ENCODE peak calls at places on chromosomes 4 and X, in nine cellular contexts. G, B, K, Z, Q, Y, P, L and A are unnamed samples.

GRCh38 chrX:120562569-120562926 is 1.8 kb upstream of the CUL4B start:
- DNase-seq in G (no peak), B (no peak), K (no peak), Z (no peak), Q (no peak), Y (no peak), P (no peak), L (no peak), A (no peak)

GRCh38 chr4:80989921-80990544 is 40.5 kb upstream of the BMP3 start:
- DNase-seq in G (no peak), B (peak; percentile 51), K (peak; percentile 20), Z (no peak), Q (peak; percentile 13), Y (no peak), P (peak; percentile 72), L (peak; percentile 40), A (peak; percentile 33)

GRCh38 chr4:168634276-168634802 is 137.5 kb downstream of the PALLD start:
- DNase-seq in G (no peak), B (peak; percentile 99), K (no peak), Z (no peak), Q (no peak), Y (no peak), P (peak; percentile 95), L (peak; percentile 82), A (no peak)

GRCh38 chr4:82524570-82525152 is 37.1 kb downstream of the TMEM150C start:
- DNase-seq in G (no peak), B (no peak), K (no peak), Z (no peak), Q (no peak), Y (no peak), P (peak; percentile 23), L (no peak), A (no peak)

GRCh38 chrX:48802089-48802812 is 384 bp downstream of the HDAC6 start:
- DNase-seq in G (peak; percentile 52), B (peak; percentile 78), K (peak; percentile 61), Z (peak; percentile 92), Q (peak; percentile 46), Y (peak; percentile 14), P (peak; percentile 83), L (peak; percentile 65), A (peak; percentile 89)

GRCh38 chrX:129779086-129779672 is 570 bp upstream of the SASH3 start:
- DNase-seq in G (no peak), B (no peak), K (no peak), Z (no peak), Q (no peak), Y (no peak), P (no peak), L (no peak), A (no peak)

GRCh38 chr4:188930822-188931221 is 791.6 kb downstream of the TRIML1 start:
- DNase-seq in G (no peak), B (no peak), K (peak; percentile 17), Z (no peak), Q (peak; percentile 8), Y (peak; percentile 2), P (no peak), L (no peak), A (no peak)

GRCh38 chr4:185282968-185283367 is 73.6 kb downstream of the SNX25 start:
- DNase-seq in G (no peak), B (peak; percentile 17), K (no peak), Z (no peak), Q (no peak), Y (no peak), P (peak; percentile 63), L (peak; percentile 16), A (no peak)

GRCh38 chr4:88841635-88842034 is 144.0 kb upstream of the NAP1L5 start:
- DNase-seq in G (no peak), B (no peak), K (no peak), Z (no peak), Q (no peak), Y (no peak), P (peak; percentile 56), L (no peak), A (no peak)

GRCh38 chrX:9530848-9531274 is 66.0 kb downstream of the TBL1X start:
- DNase-seq in G (peak; percentile 43), B (peak; percentile 84), K (peak; percentile 29), Z (peak; percentile 80), Q (peak; percentile 41), Y (peak; percentile 18), P (peak; percentile 93), L (peak; percentile 70), A (peak; percentile 47)

GRCh38 chrX:153509592-153509991 is 7.8 kb upstream of the ATP2B3 start:
- DNase-seq in G (no peak), B (no peak), K (no peak), Z (no peak), Q (no peak), Y (no peak), P (no peak), L (no peak), A (no peak)